ENCODE peak calls at places on chromosomes 2 and 18, in seven cellular contexts. One of them, this sample, is unnamed.

GRCh38 chr2:187519419-187520120 is 34.7 kb downstream of the TFPI start:
- DNase-seq in AG09319: no peak
- DNase-seq in B cell: no peak
- DNase-seq in lung: no peak
- DNase-seq in vagina: no peak
- DNase-seq in G401: no peak
- DNase-seq in NCI-H2029: no peak
- DNase-seq in this sample: no peak

GRCh38 chr2:73105511-73105971 is 7.2 kb downstream of the RAB11FIP5 start:
- DNase-seq in AG09319: no peak
- DNase-seq in B cell: no peak
- DNase-seq in lung: no peak
- DNase-seq in vagina: no peak
- DNase-seq in G401: no peak
- DNase-seq in NCI-H2029: no peak
- DNase-seq in this sample: no peak

GRCh38 chr18:74065366-74065765 is 82.3 kb downstream of the FBXO15 start:
- DNase-seq in AG09319: no peak
- DNase-seq in B cell: no peak
- DNase-seq in lung: no peak
- DNase-seq in vagina: no peak
- DNase-seq in G401: no peak
- DNase-seq in NCI-H2029: no peak
- DNase-seq in this sample: no peak

GRCh38 chr2:238689331-238689730 is 158.6 kb upstream of the TWIST2 start:
- DNase-seq in AG09319: no peak
- DNase-seq in B cell: no peak
- DNase-seq in lung: no peak
- DNase-seq in vagina: peak
- DNase-seq in G401: no peak
- DNase-seq in NCI-H2029: no peak
- DNase-seq in this sample: no peak

GRCh38 chr18:62420513-62421209 is 95.6 kb downstream of the TNFRSF11A start:
- DNase-seq in AG09319: no peak
- DNase-seq in B cell: peak
- DNase-seq in lung: no peak
- DNase-seq in vagina: no peak
- DNase-seq in G401: no peak
- DNase-seq in NCI-H2029: no peak
- DNase-seq in this sample: no peak

GRCh38 chr2:229342376-229342775 is 71.3 kb upstream of the PID1 start:
- DNase-seq in AG09319: no peak
- DNase-seq in B cell: no peak
- DNase-seq in lung: peak
- DNase-seq in vagina: no peak
- DNase-seq in G401: peak
- DNase-seq in NCI-H2029: no peak
- DNase-seq in this sample: no peak

GRCh38 chr2:197286805-197287595 is 23.6 kb downstream of the ANKRD44 start:
- DNase-seq in AG09319: peak
- DNase-seq in B cell: peak
- DNase-seq in lung: no peak
- DNase-seq in vagina: no peak
- DNase-seq in G401: peak
- DNase-seq in NCI-H2029: peak
- DNase-seq in this sample: peak

GRCh38 chr18:58087928-58088722 is 44.1 kb downstream of the NEDD4L start:
- DNase-seq in AG09319: no peak
- DNase-seq in B cell: no peak
- DNase-seq in lung: peak
- DNase-seq in vagina: no peak
- DNase-seq in G401: no peak
- DNase-seq in NCI-H2029: no peak
- DNase-seq in this sample: no peak

GRCh38 chr2:187988348-187988747 is 303.3 kb upstream of the GULP1 start:
- DNase-seq in AG09319: no peak
- DNase-seq in B cell: peak
- DNase-seq in lung: no peak
- DNase-seq in vagina: no peak
- DNase-seq in G401: no peak
- DNase-seq in NCI-H2029: no peak
- DNase-seq in this sample: no peak

GRCh38 chr2:230007931-230008707 is 60.6 kb downstream of the SLC16A14 start:
- DNase-seq in AG09319: peak
- DNase-seq in B cell: peak
- DNase-seq in lung: peak
- DNase-seq in vagina: no peak
- DNase-seq in G401: peak
- DNase-seq in NCI-H2029: peak
- DNase-seq in this sample: no peak

GRCh38 chr2:126145752-126146151 is 510.2 kb upstream of the GYPC start:
- DNase-seq in AG09319: no peak
- DNase-seq in B cell: no peak
- DNase-seq in lung: no peak
- DNase-seq in vagina: no peak
- DNase-seq in G401: no peak
- DNase-seq in NCI-H2029: no peak
- DNase-seq in this sample: no peak

GRCh38 chr2:118980022-118980421 is 38.0 kb downstream of the MARCO start:
- DNase-seq in AG09319: no peak
- DNase-seq in B cell: no peak
- DNase-seq in lung: no peak
- DNase-seq in vagina: no peak
- DNase-seq in G401: no peak
- DNase-seq in NCI-H2029: no peak
- DNase-seq in this sample: no peak

GRCh38 chr2:237664151-237664550 is 36.8 kb downstream of the LRRFIP1 start:
- DNase-seq in AG09319: no peak
- DNase-seq in B cell: no peak
- DNase-seq in lung: no peak
- DNase-seq in vagina: no peak
- DNase-seq in G401: no peak
- DNase-seq in NCI-H2029: no peak
- DNase-seq in this sample: no peak

GRCh38 chr2:216665717-216666116 is 29.6 kb downstream of the IGFBP5 start:
- DNase-seq in AG09319: no peak
- DNase-seq in B cell: no peak
- DNase-seq in lung: no peak
- DNase-seq in vagina: no peak
- DNase-seq in G401: no peak
- DNase-seq in NCI-H2029: no peak
- DNase-seq in this sample: no peak

GRCh38 chr2:146874260-146874658 is 970.6 kb upstream of the ACVR2A start:
- DNase-seq in AG09319: no peak
- DNase-seq in B cell: no peak
- DNase-seq in lung: peak
- DNase-seq in vagina: no peak
- DNase-seq in G401: no peak
- DNase-seq in NCI-H2029: no peak
- DNase-seq in this sample: no peak

GRCh38 chr18:45155526-45155925 is 459.8 kb upstream of the SLC14A2 start:
- DNase-seq in AG09319: no peak
- DNase-seq in B cell: no peak
- DNase-seq in lung: no peak
- DNase-seq in vagina: no peak
- DNase-seq in G401: no peak
- DNase-seq in NCI-H2029: no peak
- DNase-seq in this sample: no peak

GRCh38 chr18:63979409-63979908 is 9.6 kb downstream of the SERPINB8 start:
- DNase-seq in AG09319: peak
- DNase-seq in B cell: peak
- DNase-seq in lung: peak
- DNase-seq in vagina: no peak
- DNase-seq in G401: peak
- DNase-seq in NCI-H2029: peak
- DNase-seq in this sample: no peak

GRCh38 chr2:19140463-19141208 is 217.8 kb downstream of the OSR1 start:
- DNase-seq in AG09319: no peak
- DNase-seq in B cell: no peak
- DNase-seq in lung: peak
- DNase-seq in vagina: no peak
- DNase-seq in G401: no peak
- DNase-seq in NCI-H2029: peak
- DNase-seq in this sample: no peak

GRCh38 chr18:50340078-50340477 is 34.8 kb upstream of the SKA1 start:
- DNase-seq in AG09319: no peak
- DNase-seq in B cell: no peak
- DNase-seq in lung: no peak
- DNase-seq in vagina: no peak
- DNase-seq in G401: no peak
- DNase-seq in NCI-H2029: no peak
- DNase-seq in this sample: no peak

GRCh38 chr2:47403829-47404228 is 873 bp downstream of the MSH2 start:
- DNase-seq in AG09319: no peak
- DNase-seq in B cell: no peak
- DNase-seq in lung: no peak
- DNase-seq in vagina: no peak
- DNase-seq in G401: no peak
- DNase-seq in NCI-H2029: no peak
- DNase-seq in this sample: no peak

GRCh38 chr2:238379096-238379810 is 47.5 kb upstream of the ASB1 start:
- DNase-seq in AG09319: no peak
- DNase-seq in B cell: no peak
- DNase-seq in lung: no peak
- DNase-seq in vagina: no peak
- DNase-seq in G401: no peak
- DNase-seq in NCI-H2029: no peak
- DNase-seq in this sample: no peak

GRCh38 chr2:74138952-74139323 is 8.8 kb downstream of the BOLA3 start:
- DNase-seq in AG09319: no peak
- DNase-seq in B cell: no peak
- DNase-seq in lung: no peak
- DNase-seq in vagina: no peak
- DNase-seq in G401: no peak
- DNase-seq in NCI-H2029: no peak
- DNase-seq in this sample: no peak

GRCh38 chr18:46621871-46622270 is 35.1 kb downstream of the LOXHD1 start:
- DNase-seq in AG09319: no peak
- DNase-seq in B cell: no peak
- DNase-seq in lung: no peak
- DNase-seq in vagina: peak
- DNase-seq in G401: no peak
- DNase-seq in NCI-H2029: no peak
- DNase-seq in this sample: no peak

GRCh38 chr18:9335255-9336045 is 877 bp downstream of the TWSG1 start:
- DNase-seq in AG09319: no peak
- DNase-seq in B cell: no peak
- DNase-seq in lung: no peak
- DNase-seq in vagina: no peak
- DNase-seq in G401: peak
- DNase-seq in NCI-H2029: no peak
- DNase-seq in this sample: no peak

GRCh38 chr18:59651071-59651470 is 46.2 kb downstream of the CCBE1 start:
- DNase-seq in AG09319: no peak
- DNase-seq in B cell: no peak
- DNase-seq in lung: no peak
- DNase-seq in vagina: no peak
- DNase-seq in G401: no peak
- DNase-seq in NCI-H2029: no peak
- DNase-seq in this sample: no peak

GRCh38 chr2:222693837-222694236 is 22.4 kb downstream of the MOGAT1 start:
- DNase-seq in AG09319: no peak
- DNase-seq in B cell: no peak
- DNase-seq in lung: no peak
- DNase-seq in vagina: no peak
- DNase-seq in G401: no peak
- DNase-seq in NCI-H2029: no peak
- DNase-seq in this sample: no peak

GRCh38 chr2:56741601-56742102 is 557.9 kb downstream of the CCDC85A start:
- DNase-seq in AG09319: peak
- DNase-seq in B cell: no peak
- DNase-seq in lung: peak
- DNase-seq in vagina: no peak
- DNase-seq in G401: no peak
- DNase-seq in NCI-H2029: no peak
- DNase-seq in this sample: peak

GRCh38 chr2:100673115-100673514 is 110.3 kb downstream of the PDCL3 start:
- DNase-seq in AG09319: no peak
- DNase-seq in B cell: no peak
- DNase-seq in lung: no peak
- DNase-seq in vagina: no peak
- DNase-seq in G401: no peak
- DNase-seq in NCI-H2029: no peak
- DNase-seq in this sample: no peak

GRCh38 chr2:175964195-175964594 is 37.9 kb downstream of the LNPK start:
- DNase-seq in AG09319: no peak
- DNase-seq in B cell: no peak
- DNase-seq in lung: no peak
- DNase-seq in vagina: no peak
- DNase-seq in G401: no peak
- DNase-seq in NCI-H2029: no peak
- DNase-seq in this sample: no peak

GRCh38 chr18:63078471-63078870 is 241.1 kb downstream of the BCL2 start:
- DNase-seq in AG09319: no peak
- DNase-seq in B cell: no peak
- DNase-seq in lung: no peak
- DNase-seq in vagina: no peak
- DNase-seq in G401: no peak
- DNase-seq in NCI-H2029: no peak
- DNase-seq in this sample: no peak

GRCh38 chr2:65382323-65382722 is 50.1 kb downstream of the SPRED2 start:
- DNase-seq in AG09319: no peak
- DNase-seq in B cell: no peak
- DNase-seq in lung: no peak
- DNase-seq in vagina: no peak
- DNase-seq in G401: no peak
- DNase-seq in NCI-H2029: no peak
- DNase-seq in this sample: no peak